ENCODE peak calls at places on chromosomes 11 and 22, in five cellular contexts. S, P, G, O and F are unnamed samples.

GRCh38 chr22:29625090-29625825 is 21.8 kb downstream of the NF2 start:
- DNase-seq in S (peak; percentile 42), G (peak; percentile 80), O (no peak), P (no peak), F (peak; percentile 85)

GRCh38 chr11:9688716-9689511 is 25.0 kb downstream of the SWAP70 start:
- DNase-seq in O (no peak), S (no peak), P (no peak), G (peak; percentile 83), F (peak; percentile 81)

GRCh38 chr11:32949739-32950138 is 57.1 kb downstream of the QSER1 start:
- DNase-seq in S (no peak), P (no peak), G (no peak), O (no peak), F (no peak)

GRCh38 chr11:1307163-1307870 is 2.1 kb downstream of the TOLLIP start:
- DNase-seq in G (no peak), O (no peak), S (no peak), P (peak; percentile 17), F (no peak)

GRCh38 chr11:70141490-70142014 is 61.5 kb upstream of the FADD start:
- DNase-seq in O (no peak), P (no peak), S (peak; percentile 86), G (no peak), F (no peak)

GRCh38 chr11:115391598-115391997 is 112.6 kb downstream of the CADM1 start:
- DNase-seq in O (no peak), G (no peak), P (no peak), S (peak; percentile 37), F (peak; percentile 31)

GRCh38 chr22:28904211-28904808 is 20.9 kb downstream of the ZNRF3 start:
- DNase-seq in G (peak; percentile 29), S (no peak), O (no peak), P (no peak), F (peak; percentile 66)

GRCh38 chr11:128874406-128874805 is 7.3 kb upstream of the KCNJ1 start:
- DNase-seq in P (no peak), O (no peak), G (no peak), S (no peak), F (peak; percentile 22)

GRCh38 chr11:84962018-84962417 is 665.1 kb downstream of the DLG2 start:
- DNase-seq in O (no peak), S (no peak), P (no peak), G (no peak), F (no peak)

GRCh38 chr11:84963240-84963639 is 663.9 kb downstream of the DLG2 start:
- DNase-seq in S (no peak), P (no peak), G (no peak), O (no peak), F (no peak)

DNA sequence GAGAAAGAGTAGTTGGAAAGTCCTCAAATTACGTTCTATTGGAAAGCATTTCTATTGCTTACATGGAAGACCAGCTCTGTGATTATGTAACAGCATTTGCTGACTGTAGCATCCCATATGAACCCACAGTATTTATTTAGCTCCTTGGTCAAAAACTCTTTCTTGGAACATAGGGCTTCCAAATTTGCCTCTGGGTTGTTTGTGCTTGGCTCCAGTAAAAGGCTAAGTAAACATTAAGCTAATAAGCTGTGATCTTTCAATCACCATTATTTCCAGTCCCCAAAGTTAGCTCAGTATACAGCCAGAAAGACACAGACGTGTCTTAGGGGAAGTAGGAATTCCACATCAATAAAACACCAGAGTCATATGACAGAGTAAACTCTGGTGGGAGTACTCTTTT is 668.8 kb downstream of the DLG2 start:
- DNase-seq in S (no peak), P (no peak), G (no peak), O (no peak), F (no peak)
- H2BK15ac ChIP-seq in S (no peak overlapping the region), P (no peak overlapping the region), G (no peak overlapping the region), O (no peak overlapping the region), F (no peak overlapping the region)

GRCh38 chr11:88284306-88285057 is 53.1 kb downstream of the CTSC start:
- DNase-seq in G (no peak), P (no peak), O (no peak), S (no peak), F (peak; percentile 19)
- H4K91ac ChIP-seq in G (no peak overlapping the region), P (no peak overlapping the region), O (no peak overlapping the region), S (no peak overlapping the region), F (no peak overlapping the region)

GRCh38 chr11:41282436-41282835 is 177.0 kb downstream of the LRRC4C start:
- DNase-seq in G (no peak), S (no peak), P (no peak), O (no peak), F (no peak)

GRCh38 chr11:41286751-41287150 is 172.7 kb downstream of the LRRC4C start:
- DNase-seq in S (no peak), G (no peak), P (no peak), O (no peak), F (no peak)

GRCh38 chr11:41281131-41281742 is 178.2 kb downstream of the LRRC4C start:
- DNase-seq in S (no peak), O (no peak), P (no peak), G (peak; percentile 13), F (no peak)

GRCh38 chr11:41283196-41283930 is 176.1 kb downstream of the LRRC4C start:
- DNase-seq in G (no peak), O (no peak), P (no peak), S (no peak), F (no peak)
- H2BK15ac ChIP-seq in G (no peak overlapping the region), O (no peak overlapping the region), P (no peak overlapping the region), S (no peak overlapping the region), F (no peak overlapping the region)

GRCh38 chr11:72736452-72737069 is 15.6 kb downstream of the ARAP1 start:
- DNase-seq in S (no peak), O (no peak), G (peak; percentile 90), P (no peak), F (peak; percentile 77)
- H4K91ac ChIP-seq in S (no peak overlapping the region), O (no peak overlapping the region), G (peak overlapping the region; percentile 72), P (no peak overlapping the region), F (peak overlapping the region; percentile 41)

GRCh38 chr11:66465371-66466224 is 1.1 kb upstream of the PELI3 start:
- DNase-seq in G (no peak), P (peak; percentile 46), S (no peak), O (no peak), F (no peak)
- H2BK15ac ChIP-seq in G (no peak overlapping the region), P (peak overlapping the region; percentile 77), S (no peak overlapping the region), O (no peak overlapping the region), F (no peak overlapping the region)

DNA sequence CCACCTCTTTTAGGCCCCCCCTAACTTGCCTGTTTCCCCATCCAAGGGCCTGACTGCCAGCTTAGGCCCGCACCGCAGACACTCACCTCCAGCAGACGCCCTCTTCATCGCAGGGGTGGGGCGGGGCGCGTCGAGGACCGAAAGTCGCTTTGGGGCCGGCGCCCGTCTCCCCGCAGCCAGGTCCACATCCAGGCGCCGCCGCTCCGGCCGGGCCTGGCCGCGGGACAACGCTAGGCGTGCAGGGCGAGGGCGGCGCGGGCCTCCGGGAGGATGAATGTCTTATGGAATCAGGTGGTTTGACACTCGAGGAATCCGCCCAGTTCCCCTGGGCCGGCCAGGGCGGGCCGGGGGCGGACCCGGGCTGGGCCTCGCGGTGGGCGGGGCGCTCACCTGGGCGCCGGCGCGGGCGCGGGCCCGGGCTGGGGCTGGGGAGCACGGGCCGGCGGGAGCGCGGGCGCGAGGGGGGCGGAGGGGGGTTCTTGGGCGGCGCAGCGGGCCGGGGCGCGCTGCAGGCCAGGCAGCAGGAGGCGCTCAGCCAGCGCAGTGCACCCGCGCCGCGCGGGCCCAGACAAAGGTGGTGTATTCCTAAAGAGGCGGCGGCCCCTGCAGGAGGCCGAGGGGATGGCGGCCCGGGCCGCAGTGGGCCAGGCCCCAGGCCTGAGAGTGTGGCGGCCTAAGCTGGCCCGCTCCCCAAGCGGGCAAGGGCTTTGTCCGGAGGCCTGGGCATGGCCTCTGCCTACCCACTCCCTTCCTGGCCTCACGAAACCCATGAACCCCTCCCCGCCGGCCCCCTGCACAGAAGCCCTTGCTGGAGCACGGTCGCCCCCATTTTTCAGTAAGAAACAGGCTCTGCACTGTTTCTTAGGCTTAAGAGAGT is 177.6 kb downstream of the IGLL1 start:
- DNase-seq in P (peak; percentile 82), S (peak; percentile 69), G (peak; percentile 52), O (peak; percentile 84), F (peak; percentile 19)
- H4K91ac ChIP-seq in P (peak overlapping the region; percentile 27), S (no peak overlapping the region), G (no peak overlapping the region), O (no peak overlapping the region), F (no peak overlapping the region)

GRCh38 chr22:45488764-45489370 is 13.8 kb upstream of the FBLN1 start:
- DNase-seq in S (no peak), O (no peak), G (no peak), P (no peak), F (no peak)
- H2BK15ac ChIP-seq in S (no peak overlapping the region), O (no peak overlapping the region), G (no peak overlapping the region), P (no peak overlapping the region), F (no peak overlapping the region)